ENCODE peak calls at places on chromosomes 16 and 17, in nine cellular contexts. One of them, this sample, is unnamed.

GRCh38 chr16:89575247-89576172 is at the start of gene CPNE7:
- DNase-seq in KBM-7: peak
- DNase-seq in HCEC 1CT: peak
- DNase-seq in NCI-H345: no peak
- DNase-seq in adrenal gland: no peak
- DNase-seq in Right ventricle myocardium inferior: no peak
- DNase-seq in NCI-H510A: no peak
- DNase-seq in A549: peak
- DNase-seq in heart left ventricle: no peak
- DNase-seq in this sample: peak

GRCh38 chr17:35129973-35130351 is 8.5 kb downstream of the FNDC8 start:
- DNase-seq in KBM-7: no peak
- DNase-seq in HCEC 1CT: peak
- DNase-seq in NCI-H345: no peak
- DNase-seq in adrenal gland: no peak
- DNase-seq in Right ventricle myocardium inferior: no peak
- DNase-seq in NCI-H510A: no peak
- DNase-seq in A549: no peak
- DNase-seq in heart left ventricle: no peak
- DNase-seq in this sample: no peak

GRCh38 chr17:57924677-57925076 is 30.5 kb downstream of the CUEDC1 start:
- DNase-seq in KBM-7: no peak
- DNase-seq in HCEC 1CT: no peak
- DNase-seq in NCI-H345: peak
- DNase-seq in adrenal gland: no peak
- DNase-seq in Right ventricle myocardium inferior: no peak
- DNase-seq in NCI-H510A: no peak
- DNase-seq in A549: no peak
- DNase-seq in heart left ventricle: peak
- DNase-seq in this sample: no peak

GRCh38 chr16:70687671-70688265 is 1.9 kb upstream of the MTSS2 start:
- DNase-seq in KBM-7: no peak
- DNase-seq in HCEC 1CT: no peak
- DNase-seq in NCI-H345: no peak
- DNase-seq in adrenal gland: no peak
- DNase-seq in Right ventricle myocardium inferior: peak
- DNase-seq in NCI-H510A: no peak
- DNase-seq in A549: no peak
- DNase-seq in heart left ventricle: peak
- DNase-seq in this sample: no peak

GRCh38 chr16:75306102-75306762 is 54.8 kb upstream of the BCAR1 start:
- DNase-seq in KBM-7: no peak
- DNase-seq in HCEC 1CT: no peak
- DNase-seq in NCI-H345: no peak
- DNase-seq in adrenal gland: no peak
- DNase-seq in Right ventricle myocardium inferior: no peak
- DNase-seq in NCI-H510A: no peak
- DNase-seq in A549: peak
- DNase-seq in heart left ventricle: no peak
- DNase-seq in this sample: no peak

GRCh38 chr16:88058136-88058535 is 106.9 kb downstream of the BANP start:
- DNase-seq in KBM-7: no peak
- DNase-seq in HCEC 1CT: no peak
- DNase-seq in NCI-H345: no peak
- DNase-seq in adrenal gland: no peak
- DNase-seq in Right ventricle myocardium inferior: no peak
- DNase-seq in NCI-H510A: no peak
- DNase-seq in A549: no peak
- DNase-seq in heart left ventricle: peak
- DNase-seq in this sample: no peak

GRCh38 chr16:61042736-61043135 is 993.5 kb downstream of the CDH8 start:
- DNase-seq in KBM-7: peak
- DNase-seq in HCEC 1CT: no peak
- DNase-seq in NCI-H345: no peak
- DNase-seq in adrenal gland: no peak
- DNase-seq in Right ventricle myocardium inferior: no peak
- DNase-seq in NCI-H510A: no peak
- DNase-seq in A549: no peak
- DNase-seq in heart left ventricle: no peak
- DNase-seq in this sample: no peak

GRCh38 chr16:84907575-84907974 is 87.8 kb downstream of the CRISPLD2 start:
- DNase-seq in KBM-7: no peak
- DNase-seq in HCEC 1CT: no peak
- DNase-seq in NCI-H345: no peak
- DNase-seq in adrenal gland: no peak
- DNase-seq in Right ventricle myocardium inferior: peak
- DNase-seq in NCI-H510A: no peak
- DNase-seq in A549: no peak
- DNase-seq in heart left ventricle: peak
- DNase-seq in this sample: no peak

GRCh38 chr16:4452674-4453073 is 21.8 kb downstream of the NMRAL1 start:
- DNase-seq in KBM-7: no peak
- DNase-seq in HCEC 1CT: no peak
- DNase-seq in NCI-H345: no peak
- DNase-seq in adrenal gland: peak
- DNase-seq in Right ventricle myocardium inferior: no peak
- DNase-seq in NCI-H510A: no peak
- DNase-seq in A549: no peak
- DNase-seq in heart left ventricle: no peak
- DNase-seq in this sample: no peak

GRCh38 chr16:69478685-69479084 is 54.3 kb downstream of the CYB5B start:
- DNase-seq in KBM-7: no peak
- DNase-seq in HCEC 1CT: no peak
- DNase-seq in NCI-H345: no peak
- DNase-seq in adrenal gland: no peak
- DNase-seq in Right ventricle myocardium inferior: no peak
- DNase-seq in NCI-H510A: no peak
- DNase-seq in A549: no peak
- DNase-seq in heart left ventricle: no peak
- DNase-seq in this sample: no peak

GRCh38 chr16:80260906-80261311 is 279.9 kb upstream of the DYNLRB2 start:
- DNase-seq in KBM-7: no peak
- DNase-seq in HCEC 1CT: no peak
- DNase-seq in NCI-H345: no peak
- DNase-seq in adrenal gland: no peak
- DNase-seq in Right ventricle myocardium inferior: no peak
- DNase-seq in NCI-H510A: no peak
- DNase-seq in A549: no peak
- DNase-seq in heart left ventricle: no peak
- DNase-seq in this sample: no peak

GRCh38 chr16:66481081-66481942 is 54.2 kb downstream of the BEAN1 start:
- DNase-seq in KBM-7: no peak
- DNase-seq in HCEC 1CT: no peak
- DNase-seq in NCI-H345: no peak
- DNase-seq in adrenal gland: no peak
- DNase-seq in Right ventricle myocardium inferior: no peak
- DNase-seq in NCI-H510A: no peak
- DNase-seq in A549: no peak
- DNase-seq in heart left ventricle: no peak
- DNase-seq in this sample: no peak

GRCh38 chr16:68492501-68493411 is 44.4 kb upstream of the SMPD3 start:
- DNase-seq in KBM-7: no peak
- DNase-seq in HCEC 1CT: no peak
- DNase-seq in NCI-H345: peak
- DNase-seq in adrenal gland: no peak
- DNase-seq in Right ventricle myocardium inferior: no peak
- DNase-seq in NCI-H510A: no peak
- DNase-seq in A549: no peak
- DNase-seq in heart left ventricle: no peak
- DNase-seq in this sample: no peak

GRCh38 chr17:34584805-34585416 is 5.5 kb downstream of the TMEM132E start:
- DNase-seq in KBM-7: peak
- DNase-seq in HCEC 1CT: peak
- DNase-seq in NCI-H345: peak
- DNase-seq in adrenal gland: no peak
- DNase-seq in Right ventricle myocardium inferior: no peak
- DNase-seq in NCI-H510A: no peak
- DNase-seq in A549: peak
- DNase-seq in heart left ventricle: no peak
- DNase-seq in this sample: peak

GRCh38 chr17:42028791-42029127 is 8.9 kb downstream of the NKIRAS2 start:
- DNase-seq in KBM-7: no peak
- DNase-seq in HCEC 1CT: no peak
- DNase-seq in NCI-H345: no peak
- DNase-seq in adrenal gland: no peak
- DNase-seq in Right ventricle myocardium inferior: no peak
- DNase-seq in NCI-H510A: no peak
- DNase-seq in A549: no peak
- DNase-seq in heart left ventricle: no peak
- DNase-seq in this sample: no peak